ENCODE peak calls at places on chromosomes 12 and 14, in eight cellular contexts. Z, R, E, T, A, B, P and V are unnamed samples. For H3K4me1, the result is how much of the 10 kb centered on the place peaks cover.

GRCh38 chr12:3049596-3050314 is 27.4 kb upstream of the TSPAN9 start:
- DNase-seq in Z (no peak), R (no peak), E (no peak), T (no peak), A (no peak), B (no peak), P (peak), V (no peak)

GRCh38 chr12:56391721-56392120 is 29.1 kb upstream of the APOF start:
- DNase-seq in Z (no peak), R (no peak), E (no peak), T (no peak), A (no peak), B (no peak), P (no peak), V (no peak)

GRCh38 chr14:90983560-90983959 is 76.9 kb downstream of the RPS6KA5 start:
- DNase-seq in Z (no peak), R (no peak), E (no peak), T (no peak), A (no peak), B (no peak), P (no peak), V (no peak)

GRCh38 chr12:90970471-90970870 is 15.5 kb upstream of the CCER1 start:
- DNase-seq in Z (no peak), R (no peak), E (no peak), T (no peak), A (no peak), B (no peak), P (no peak), V (no peak)

GRCh38 chr12:52499836-52500560 is 6.9 kb upstream of the KRT6A start:
- DNase-seq in Z (no peak), R (no peak), E (no peak), T (no peak), A (no peak), B (no peak), P (no peak), V (no peak)

GRCh38 chr12:52903855-52904508 is 894 bp downstream of the KRT8 start:
- DNase-seq in Z (no peak), R (peak), E (no peak), T (no peak), A (peak), B (peak), P (peak), V (no peak)

GRCh38 chr12:31118831-31119530 is 45.3 kb downstream of the DDX11 start:
- DNase-seq in Z (no peak), R (no peak), E (no peak), T (peak), A (no peak), B (peak), P (peak), V (no peak)

GRCh38 chr12:111067498-111067897 is 147.1 kb upstream of the MYL2 start:
- DNase-seq in Z (no peak), R (no peak), E (no peak), T (no peak), A (no peak), B (no peak), P (no peak), V (no peak)

GRCh38 chr12:53569174-53569557 is 57.0 kb downstream of the ATF7 start:
- DNase-seq in Z (no peak), R (no peak), E (no peak), T (no peak), A (no peak), B (peak), P (peak), V (no peak)

GRCh38 chr12:101485015-101485414 is 9.9 kb downstream of the SPIC start:
- DNase-seq in Z (no peak), R (no peak), E (no peak), T (no peak), A (no peak), B (no peak), P (no peak), V (no peak)

GRCh38 chr14:74616507-74616906 is 4.5 kb upstream of the LTBP2 start:
- DNase-seq in Z (peak), R (no peak), E (peak), T (no peak), A (no peak), B (peak), P (peak), V (peak)

GRCh38 chr12:124548854-124549378 is 18.5 kb downstream of the NCOR2 start:
- DNase-seq in Z (peak), R (peak), E (peak), T (no peak), A (peak), B (no peak), P (no peak), V (peak)

GRCh38 chr12:19978193-19978592 is 390.1 kb upstream of the PDE3A start:
- DNase-seq in Z (no peak), R (no peak), E (no peak), T (no peak), A (no peak), B (no peak), P (no peak), V (no peak)

GRCh38 chr12:68796399-68796798 is 11.6 kb upstream of the MDM2 start:
- DNase-seq in Z (no peak), R (no peak), E (no peak), T (no peak), A (no peak), B (no peak), P (no peak), V (peak)

GRCh38 chr14:70822706-70823185 is 13.4 kb upstream of the MAP3K9 start:
- DNase-seq in Z (no peak), R (no peak), E (peak), T (peak), A (peak), B (peak), P (peak), V (no peak)

GRCh38 chr14:89504084-89504483 is 87.1 kb upstream of the FOXN3 start:
- DNase-seq in Z (no peak), R (no peak), E (no peak), T (no peak), A (no peak), B (no peak), P (no peak), V (no peak)

GRCh38 chr12:95646781-95647184 is 95.5 kb upstream of the USP44 start:
- DNase-seq in Z (no peak), R (no peak), E (no peak), T (no peak), A (no peak), B (peak), P (no peak), V (peak)

GRCh38 chr12:52205584-52206308 is 13.9 kb upstream of the KRT80 start:
- DNase-seq in Z (no peak), R (no peak), E (no peak), T (no peak), A (no peak), B (no peak), P (peak), V (no peak)

GRCh38 chr12:25518512-25518911 is 34.6 kb downstream of the LMNTD1 start:
- DNase-seq in Z (no peak), R (no peak), E (no peak), T (no peak), A (no peak), B (no peak), P (no peak), V (no peak)

GRCh38 chr12:65695077-65695865 is 129.0 kb upstream of the HMGA2 start:
- DNase-seq in Z (no peak), R (peak), E (peak), T (no peak), A (peak), B (peak), P (peak), V (peak)

GRCh38 chr14:52313903-52314481 is at the start of gene PTGER2:
- DNase-seq in Z (peak), R (peak), E (peak), T (peak), A (peak), B (peak), P (peak), V (peak)

GRCh38 chr12:64187370-64187769 is 34.7 kb downstream of the KICS2 start:
- DNase-seq in Z (no peak), R (no peak), E (no peak), T (no peak), A (no peak), B (no peak), P (no peak), V (peak)

GRCh38 chr12:87127272-87127671 is 871.1 kb upstream of the MGAT4C start:
- DNase-seq in Z (no peak), R (no peak), E (no peak), T (no peak), A (no peak), B (no peak), P (no peak), V (no peak)

GRCh38 chr12:110498984-110499706 is 2.8 kb downstream of the VPS29 start:
- DNase-seq in Z (no peak), R (no peak), E (no peak), T (no peak), A (no peak), B (no peak), P (no peak), V (peak)

GRCh38 chr14:92135269-92135668 is 13.5 kb downstream of the CPSF2 start:
- DNase-seq in Z (no peak), R (no peak), E (no peak), T (no peak), A (no peak), B (peak), P (no peak), V (peak)

GRCh38 chr14:85556263-85556662 is 26.3 kb downstream of the FLRT2 start:
- DNase-seq in Z (no peak), R (no peak), E (no peak), T (no peak), A (no peak), B (no peak), P (no peak), V (no peak)

GRCh38 chr14:54718046-54718445 is 151.1 kb downstream of the SAMD4A start:
- DNase-seq in Z (no peak), R (no peak), E (no peak), T (no peak), A (no peak), B (no peak), P (no peak), V (peak)

GRCh38 chr12:28027947-28028724 is 55.6 kb upstream of the PTHLH start:
- DNase-seq in Z (no peak), R (no peak), E (no peak), T (no peak), A (no peak), B (no peak), P (no peak), V (no peak)

GRCh38 chr12:124188561-124189405 is 106.1 kb upstream of the RFLNA start:
- DNase-seq in Z (no peak), R (no peak), E (peak), T (no peak), A (peak), B (peak), P (no peak), V (no peak)

GRCh38 chr14:50821471-50822464 is 9.2 kb downstream of the NIN start:
- DNase-seq in Z (peak), R (peak), E (peak), T (peak), A (no peak), B (no peak), P (no peak), V (no peak)

GRCh38 chr12:91111366-91112321 is at the start of gene LUM:
- DNase-seq in Z (peak), R (no peak), E (no peak), T (no peak), A (peak), B (peak), P (peak), V (peak)

GRCh38 chr12:5246196-5246595 is 185.7 kb upstream of the NTF3 start:
- DNase-seq in Z (no peak), R (no peak), E (no peak), T (no peak), A (no peak), B (peak), P (peak), V (no peak)

GRCh38 chr12:26830358-26830757 is 2.6 kb downstream of the ITPR2 start:
- DNase-seq in Z (no peak), R (no peak), E (no peak), T (no peak), A (no peak), B (no peak), P (no peak), V (no peak)

GRCh38 chr12:94285954-94286579 is 137.7 kb downstream of the PLXNC1 start:
- DNase-seq in Z (no peak), R (no peak), E (no peak), T (no peak), A (no peak), B (no peak), P (no peak), V (no peak)

GRCh38 chr12:92926549-92926948 is 2.5 kb downstream of the EEA1 start:
- DNase-seq in Z (no peak), R (no peak), E (no peak), T (no peak), A (no peak), B (peak), P (peak), V (no peak)

GRCh38 chr14:69107407-69108003 is 45.4 kb downstream of the DCAF5 start:
- DNase-seq in Z (no peak), R (peak), E (no peak), T (peak), A (peak), B (peak), P (peak), V (peak)
- H3K4me3 ChIP-seq in Z (no peak), R (no peak), E (no peak), T (no peak), A (no peak), B (no peak), P (no peak), V (no peak)

DNA sequence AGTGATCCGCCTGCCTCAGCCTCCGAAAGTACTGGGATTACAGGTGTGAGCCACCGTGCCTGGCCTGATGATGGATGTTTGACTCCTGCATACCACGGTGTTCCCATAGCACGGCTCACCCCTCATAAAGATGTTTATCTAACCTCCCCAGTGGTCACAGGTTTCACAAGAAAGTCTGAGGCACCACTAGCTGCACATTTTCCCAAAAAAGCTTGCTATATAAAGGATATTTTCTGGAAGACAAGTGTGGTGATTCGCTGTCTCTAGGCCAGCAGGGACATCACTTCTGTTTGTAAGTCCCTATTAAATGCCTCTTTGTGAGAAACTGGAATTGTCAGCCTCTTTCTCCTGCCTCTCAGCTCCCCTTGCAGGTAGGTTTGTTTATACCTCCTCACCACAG is 18.3 kb downstream of the PLEK2 start:
- DNase-seq in Z (no peak), R (no peak), E (no peak), T (no peak), A (no peak), B (no peak), P (no peak), V (no peak)
- H3K27ac ChIP-seq in Z (no peak), R (no peak), E (no peak), T (no peak), A (no peak), B (no peak), P (no peak), V (no peak)

GRCh38 chr14:101118746-101119610 is 215.5 kb upstream of the RTL1 start:
- DNase-seq in Z (peak), R (peak), E (peak), T (no peak), A (no peak), B (no peak), P (peak), V (no peak)

GRCh38 chr14:101120636-101121398 is 217.3 kb upstream of the RTL1 start:
- DNase-seq in Z (peak), R (peak), E (peak), T (no peak), A (peak), B (no peak), P (peak), V (no peak)

GRCh38 chr14:101122114-101122854 is 218.8 kb upstream of the RTL1 start:
- DNase-seq in Z (peak), R (peak), E (peak), T (no peak), A (no peak), B (no peak), P (no peak), V (no peak)

GRCh38 chr14:101121399-101122113 is 218.0 kb upstream of the RTL1 start:
- DNase-seq in Z (peak), R (peak), E (peak), T (no peak), A (no peak), B (no peak), P (peak), V (no peak)

DNA sequence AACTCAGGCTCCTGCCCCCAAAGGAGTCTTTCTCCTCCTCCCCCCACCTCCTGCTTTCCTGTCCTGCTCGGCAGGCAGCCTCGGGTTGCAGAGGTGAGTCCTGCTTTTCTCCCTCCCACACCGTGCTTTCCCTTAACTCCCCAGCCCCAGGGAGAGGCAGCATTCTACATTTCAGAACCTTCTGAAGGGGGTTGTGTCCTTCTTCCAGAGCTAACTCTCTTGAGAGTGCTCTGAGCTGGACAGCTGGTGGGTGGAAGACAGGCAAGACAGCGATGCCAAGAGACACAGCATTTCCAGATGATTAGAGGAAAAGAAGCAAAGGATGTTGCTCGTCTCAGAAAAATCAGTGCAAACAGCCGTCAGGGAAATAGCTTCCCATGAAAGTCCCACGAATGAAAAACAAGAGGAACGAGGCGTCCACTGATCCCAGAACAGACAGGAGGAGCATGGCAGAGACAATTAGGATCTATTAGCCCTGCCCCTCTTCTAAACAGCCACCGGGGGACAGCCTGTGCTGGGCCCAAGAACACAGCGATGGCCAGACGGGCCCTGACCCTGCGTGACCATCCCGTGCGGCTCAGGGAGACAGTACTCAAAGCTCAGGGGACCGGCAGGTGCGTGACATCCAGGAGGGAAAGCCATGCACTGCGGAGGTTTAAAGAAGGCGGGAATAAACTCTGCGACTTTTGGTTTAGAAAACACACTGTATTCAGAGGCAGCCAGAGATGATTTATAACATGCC is 216.5 kb upstream of the RTL1 start:
- DNase-seq in Z (peak), R (peak), E (peak), T (no peak), A (peak), B (no peak), P (peak), V (peak)
- H3K4me1 ChIP-seq in Z (under half), R (under half), E (under half), T (under half), A (under half), B (under half), P (under half), V (under half)

DNA sequence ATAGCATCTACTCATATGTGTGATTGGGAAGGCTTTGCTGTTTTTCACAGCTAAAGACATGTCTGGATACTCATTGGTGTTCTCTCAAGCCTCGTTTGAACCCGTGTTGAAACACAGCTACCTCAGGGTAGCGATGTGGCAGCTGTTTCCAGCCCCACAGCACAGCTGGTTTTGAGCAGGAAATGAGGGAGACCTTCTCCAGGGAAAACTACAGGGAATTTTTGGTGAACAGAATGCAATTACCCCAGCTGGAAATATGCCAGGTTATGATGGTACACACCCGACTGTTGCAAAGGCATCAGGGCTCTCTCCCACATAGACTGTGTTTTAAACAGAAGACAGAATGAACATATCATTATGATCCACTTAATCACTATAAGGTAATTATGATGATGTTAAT is 828.9 kb downstream of the VRK1 start:
- DNase-seq in Z (no peak), R (no peak), E (no peak), T (no peak), A (no peak), B (no peak), P (no peak), V (no peak)
- H3K4me3 ChIP-seq in Z (no peak), R (no peak), E (no peak), T (no peak), A (no peak), B (no peak), P (no peak), V (no peak)

DNA sequence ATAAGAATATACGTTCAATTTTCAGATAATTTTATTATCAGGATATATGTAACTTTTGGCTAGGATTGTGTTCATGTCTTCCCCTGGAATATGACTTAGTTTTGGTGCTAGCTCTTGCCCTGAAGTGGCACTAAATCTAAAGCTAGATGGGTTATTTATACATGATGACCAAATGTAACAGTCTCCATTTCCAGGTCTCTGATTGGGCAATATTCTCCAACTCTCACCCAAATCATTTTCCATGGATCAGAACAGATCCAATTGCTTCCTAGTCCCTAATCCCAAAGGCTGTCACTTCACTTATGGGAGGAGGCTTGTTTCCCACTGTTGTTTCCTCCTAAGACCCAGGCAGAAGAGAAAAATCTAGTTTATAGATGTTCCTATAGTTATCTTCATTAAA is 274.6 kb upstream of the SLC16A7 start:
- DNase-seq in Z (no peak), R (no peak), E (no peak), T (no peak), A (no peak), B (no peak), P (no peak), V (no peak)
- H3K27ac ChIP-seq in Z (no peak), R (no peak), E (no peak), T (no peak), A (no peak), B (peak), P (no peak), V (no peak)

GRCh38 chr14:21536395-21537087 is 10.4 kb upstream of the SALL2 start:
- DNase-seq in Z (no peak), R (no peak), E (no peak), T (no peak), A (no peak), B (peak), P (peak), V (no peak)
- H3K4me1 ChIP-seq in Z (under half), R (under half), E (under half), T (under half), A (under half), B (under half), P (under half), V (under half)